ENCODE peak calls at places on chromosomes 5 and 9, in four cellular contexts. X is HepG2, U is IMR-90, S is ovary. R is an unnamed sample. For H3K4me1, the result is how much of the 10 kb centered on the place peaks cover.

GRCh38 chr9:128884164-128884563 is 2.2 kb downstream of the LRRC8A start:
- DNase-seq in X (no peak), S (no peak), U (no peak), R (no peak)

GRCh38 chr9:2299843-2300205 is 284.7 kb downstream of the SMARCA2 start:
- DNase-seq in S (no peak), U (no peak), X (no peak), R (no peak)

GRCh38 chr9:15018238-15018637 is 108.0 kb upstream of the FREM1 start:
- DNase-seq in X (no peak), S (no peak), U (no peak), R (no peak)

GRCh38 chr5:119897537-119898370 is 268.4 kb downstream of the FAM170A start:
- DNase-seq in S (no peak), U (no peak), X (no peak), R (no peak)

GRCh38 chr5:172932313-172933017 is 26.8 kb upstream of the RPL26L1 start:
- DNase-seq in U (peak), X (peak), S (peak), R (peak)

GRCh38 chr9:32550046-32550608 is 2.0 kb upstream of the SMIM27 start:
- DNase-seq in S (no peak), X (no peak), U (peak), R (no peak)

GRCh38 chr5:28648108-28648507 is 1609.7 kb upstream of the CDH9 start:
- DNase-seq in S (no peak), U (no peak), X (peak), R (no peak)

GRCh38 chr9:123438321-123438720 is 82.3 kb downstream of the CRB2 start:
- DNase-seq in X (no peak), U (peak), S (no peak), R (no peak)

GRCh38 chr5:179409806-179410205 is 64.5 kb upstream of the ADAMTS2 start:
- DNase-seq in S (no peak), U (no peak), X (no peak), R (no peak)

GRCh38 chr9:134842321-134842720 is 38.3 kb upstream of the FCN2 start:
- DNase-seq in U (no peak), S (no peak), X (no peak), R (no peak)

GRCh38 chr5:73950441-73950873 is 324.5 kb downstream of the ARHGEF28 start:
- DNase-seq in X (no peak), S (no peak), U (peak), R (no peak)

GRCh38 chr5:100827481-100827889 is 75.6 kb downstream of the ST8SIA4 start:
- DNase-seq in U (no peak), S (no peak), X (no peak), R (no peak)

GRCh38 chr5:138305797-138306196 is 25.8 kb downstream of the CDC25C start:
- DNase-seq in S (no peak), U (no peak), X (peak), R (peak)

GRCh38 chr5:18220631-18221030 is 586.4 kb downstream of the TAF11L14 start:
- DNase-seq in U (no peak), X (no peak), S (no peak), R (no peak)

GRCh38 chr5:157917909-157918809 is 59.2 kb upstream of the CLINT1 start:
- DNase-seq in U (peak), S (peak), X (peak), R (peak)

GRCh38 chr5:110896901-110897300 is 158.1 kb downstream of the SLC25A46 start:
- DNase-seq in U (peak), S (no peak), X (no peak), R (no peak)

GRCh38 chr9:93326056-93326455 is 125.4 kb upstream of the FAM120A start:
- DNase-seq in U (no peak), S (no peak), X (no peak), R (no peak)

GRCh38 chr5:55982957-55983381 is 11.8 kb downstream of the IL6ST start:
- DNase-seq in X (no peak), U (no peak), S (no peak), R (peak)

GRCh38 chr5:143694357-143694756 is 117.6 kb upstream of the HMHB1 start:
- DNase-seq in X (peak), U (no peak), S (no peak), R (no peak)

GRCh38 chr9:35811364-35812024 is 568 bp downstream of the SPAG8 start:
- DNase-seq in S (peak), X (no peak), U (no peak), R (peak)

GRCh38 chr5:93378073-93378472 is 202.9 kb downstream of the NR2F1-AS1 start:
- DNase-seq in U (peak), X (no peak), S (no peak), R (no peak)

GRCh38 chr5:74497706-74498105 is 142.8 kb downstream of the ENC1 start:
- DNase-seq in X (no peak), U (peak), S (no peak), R (no peak)

GRCh38 chr5:150317048-150318003 is 14.6 kb upstream of the ARSI start:
- DNase-seq in U (peak), S (peak), X (peak), R (no peak)

GRCh38 chr5:149381986-149382338 is 2.9 kb upstream of the IL17B start:
- DNase-seq in S (peak), X (peak), U (peak), R (peak)

GRCh38 chr9:106697390-106697789 is 165.6 kb upstream of the ZNF462 start:
- DNase-seq in U (no peak), X (no peak), S (no peak), R (no peak)

GRCh38 chr5:73948289-73948688 is 322.3 kb downstream of the ARHGEF28 start:
- DNase-seq in X (no peak), U (no peak), S (no peak), R (no peak)

GRCh38 chr9:125889122-125889523 is 141.9 kb downstream of the PBX3 start:
- DNase-seq in U (peak), X (no peak), S (peak), R (no peak)

GRCh38 chr5:178288373-178289368 is 56.1 kb upstream of the PHYKPL start:
- DNase-seq in S (no peak), X (no peak), U (no peak), R (no peak)

GRCh38 chr5:73454379-73455036 is 5.9 kb upstream of the FOXD1 start:
- DNase-seq in U (peak), X (peak), S (no peak), R (peak)

GRCh38 chr9:2040828-2041227 is 25.7 kb downstream of the SMARCA2 start:
- DNase-seq in X (no peak), S (no peak), U (no peak), R (no peak)

GRCh38 chr9:89291741-89292140 is 19.3 kb upstream of the CKS2 start:
- DNase-seq in X (no peak), S (no peak), U (no peak), R (no peak)

GRCh38 chr5:58818515-58818914 is 235.6 kb downstream of the RAB3C start:
- DNase-seq in S (no peak), X (no peak), U (no peak), R (no peak)

GRCh38 chr5:153711755-153712154 is 221.3 kb downstream of the GRIA1 start:
- DNase-seq in S (no peak), U (peak), X (no peak), R (no peak)

GRCh38 chr5:94750681-94751080 is 132.2 kb downstream of the SLF1 start:
- DNase-seq in S (no peak), X (no peak), U (no peak), R (no peak)

GRCh38 chr9:38259519-38260218 is 132.8 kb upstream of the ALDH1B1 start:
- DNase-seq in X (no peak), S (no peak), U (no peak), R (no peak)

GRCh38 chr5:43037929-43038510 is 2.1 kb downstream of the ANXA2R start:
- DNase-seq in S (no peak), X (no peak), U (peak), R (no peak)

GRCh38 chr9:69476016-69476415 is 151.0 kb downstream of the ENTREP1 start:
- DNase-seq in X (no peak), U (no peak), S (no peak), R (no peak)

GRCh38 chr5:123696948-123697347 is 185.0 kb downstream of the CSNK1G3 start:
- DNase-seq in X (no peak), U (peak), S (no peak), R (no peak)

GRCh38 chr9:21889673-21890072 is 87.2 kb downstream of the MTAP start:
- DNase-seq in U (no peak), X (no peak), S (no peak), R (no peak)

GRCh38 chr9:129282308-129283211 is 104.5 kb upstream of the IER5L start:
- DNase-seq in X (peak), U (no peak), S (peak), R (no peak)

DNA sequence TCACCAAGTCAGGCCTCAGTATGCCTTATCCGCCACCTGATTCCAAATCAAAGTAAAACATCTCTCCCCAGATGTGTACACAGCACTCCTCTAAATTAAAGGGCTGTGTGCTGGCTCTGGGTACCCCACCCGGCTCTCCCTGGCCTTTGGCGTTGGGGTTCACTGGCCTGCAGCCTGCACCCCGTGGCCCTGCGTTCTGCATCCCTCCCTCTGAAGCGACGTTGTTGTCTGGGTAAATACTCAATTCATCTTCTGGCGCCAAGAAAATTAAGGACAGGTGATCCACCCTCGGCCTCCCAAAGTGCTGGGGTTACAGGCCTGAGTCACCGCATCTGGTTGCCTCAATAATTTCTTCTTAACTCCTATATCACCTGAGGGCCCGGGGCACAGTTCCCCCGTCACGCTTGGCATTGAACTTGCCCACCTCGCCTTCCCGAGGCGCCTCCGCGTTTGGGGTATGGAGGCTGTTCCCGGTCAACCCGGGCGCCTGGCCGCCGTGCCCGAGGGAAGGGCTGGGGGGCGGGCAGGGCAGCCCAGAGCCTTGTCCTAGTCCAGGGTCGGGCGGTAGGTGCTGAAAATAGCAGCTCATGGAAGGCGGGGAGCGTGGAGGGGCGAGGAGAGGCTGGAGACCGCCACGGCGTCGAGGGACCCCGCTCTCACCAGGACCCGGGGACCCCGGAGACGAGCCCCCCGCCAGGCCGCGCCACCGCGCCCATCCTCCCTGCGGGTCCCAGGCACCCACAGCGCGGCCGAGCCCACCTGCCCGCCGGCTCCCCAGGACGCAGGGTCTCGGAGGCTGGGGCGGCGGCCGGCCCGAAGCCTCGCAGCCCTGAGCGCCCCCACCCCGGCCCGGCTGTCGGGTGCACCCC is 531 bp downstream of the ABO start:
- DNase-seq in S (peak), U (no peak), X (no peak), R (no peak)
- H3K4me3 ChIP-seq in S (peak), U (no peak), X (no peak), R (peak)

GRCh38 chr5:98929123-98929981 is 545 bp upstream of the CHD1 start:
- DNase-seq in S (peak), X (peak), U (peak), R (peak)

GRCh38 chr5:98929982-98930355 is 1.2 kb upstream of the CHD1 start:
- DNase-seq in S (peak), U (no peak), X (no peak), R (no peak)

GRCh38 chr5:98928802-98929122 is at the start of gene CHD1:
- DNase-seq in U (peak), S (peak), X (peak), R (peak)

GRCh38 chr5:98927988-98928801 is 612 bp downstream of the CHD1 start:
- DNase-seq in X (peak), U (peak), S (peak), R (peak)

DNA sequence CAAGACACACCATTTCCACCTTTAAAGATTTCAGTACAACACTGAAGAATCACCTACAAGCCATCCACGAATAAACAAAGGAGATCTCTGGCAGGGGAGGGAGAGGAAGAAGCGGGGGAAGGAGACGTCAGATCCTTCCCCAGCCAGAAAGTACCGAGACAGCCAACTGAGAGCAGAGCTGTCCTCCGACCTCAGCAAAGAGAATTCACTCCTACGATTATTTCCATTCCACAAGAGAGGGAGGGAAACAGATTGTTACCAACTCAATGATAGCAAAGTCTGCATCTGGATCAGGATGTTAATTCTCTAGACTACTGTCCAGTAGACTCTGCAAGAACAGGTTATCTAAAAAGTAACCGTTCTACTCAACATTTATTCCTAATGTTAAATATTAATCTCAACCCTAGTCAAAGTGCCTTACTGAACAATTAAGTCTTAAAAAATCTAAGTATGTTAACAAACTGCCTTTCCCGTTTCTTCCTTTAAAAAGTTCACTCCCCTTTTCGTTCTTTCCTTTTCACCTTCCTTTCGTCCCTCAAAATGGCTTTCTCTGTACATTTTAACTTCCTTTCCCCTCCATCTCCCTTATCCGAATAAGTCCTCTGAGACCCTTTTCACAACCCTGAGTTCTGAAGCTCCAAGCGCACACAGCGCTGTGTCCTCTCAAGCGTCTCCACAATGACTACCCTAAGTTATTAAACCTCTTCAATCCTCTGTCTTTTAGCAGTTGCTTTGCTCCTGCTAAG is 1.4 kb downstream of the CHD1 start:
- DNase-seq in U (peak), X (no peak), S (peak), R (no peak)
- TF ChIP-seq POLR2A in U (peak), X (no peak), S (peak), R (no peak)

DNA sequence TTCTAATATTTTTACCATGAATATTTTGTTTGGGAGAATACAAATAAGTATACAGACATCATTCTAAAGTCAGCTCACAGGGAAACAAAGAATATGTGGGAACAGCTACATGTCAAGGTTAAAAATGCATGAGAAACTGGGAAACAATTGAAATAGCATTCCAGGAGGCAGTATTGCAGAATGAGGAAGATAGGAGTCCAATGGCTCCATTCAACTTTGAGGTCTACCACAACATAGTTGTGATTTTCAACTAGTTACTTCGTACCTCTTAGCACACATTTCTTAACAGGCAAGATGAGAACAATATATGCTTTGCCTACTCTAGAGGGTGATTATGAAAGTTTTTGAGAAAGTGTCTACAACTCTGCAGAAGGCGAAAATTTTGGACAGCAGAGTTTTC is 35.2 kb upstream of the CAST start:
- DNase-seq in U (peak), S (no peak), X (peak), R (no peak)
- H3K4me1 ChIP-seq in U (under half), S (under half), X (under half), R (under half)

GRCh38 chr5:8340261-8340660 is 471.3 kb downstream of the MTRR start:
- DNase-seq in X (no peak), U (no peak), S (no peak), R (no peak)
- H3K4me3 ChIP-seq in X (no peak), U (no peak), S (no peak), R (no peak)

DNA sequence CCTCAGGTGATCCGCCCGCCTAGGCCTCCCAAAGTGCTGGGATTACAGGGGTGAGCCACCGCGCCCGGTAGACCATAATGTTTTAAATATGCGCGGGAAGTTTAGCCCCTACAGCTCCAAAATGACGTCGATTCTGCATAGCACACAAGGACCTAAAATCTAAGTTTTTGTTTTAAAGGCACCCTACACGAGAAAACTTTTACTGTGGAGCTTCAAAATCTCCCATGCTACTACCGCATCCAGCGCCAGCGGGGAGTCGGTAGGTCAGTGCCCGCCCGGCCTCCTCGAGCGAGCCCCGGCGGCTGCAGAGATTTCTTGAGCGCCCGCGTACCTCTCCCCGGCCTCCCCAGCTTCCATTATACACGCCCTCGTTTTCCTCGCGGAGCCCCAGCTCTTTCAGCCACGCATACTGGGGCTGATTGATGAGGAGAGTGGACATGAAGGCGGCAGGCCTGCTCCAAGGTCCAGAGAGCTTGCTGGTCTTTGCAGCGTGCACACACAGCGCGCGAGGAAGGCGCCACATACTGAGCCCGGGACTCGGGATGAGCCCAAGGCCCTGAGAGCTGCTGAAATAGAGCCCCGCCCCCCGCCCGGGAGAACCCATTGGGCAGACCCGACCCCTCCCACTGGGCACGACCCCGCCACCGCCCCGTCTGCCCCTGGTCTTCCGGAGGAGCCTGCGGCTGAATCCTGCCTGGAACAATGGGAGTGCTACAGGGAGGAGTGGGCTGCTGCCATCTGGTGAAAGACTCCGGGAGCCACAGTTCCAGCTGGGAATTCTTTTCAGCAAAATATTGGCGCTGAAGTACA is at the start of gene ALDH7A1:
- DNase-seq in S (peak), X (peak), U (no peak), R (peak)
- TF ChIP-seq POLR2A in S (peak), X (peak), U (peak), R (no peak)